ENCODE peak calls at places on chromosomes 4 and X, in four cellular contexts. C is fibroblast of the aortic adventitia, N is fibroblast of mammary gland, D is GM23248. J is an unnamed sample.

GRCh38 chr4:1002631-1003251 is 8.7 kb upstream of the FGFRL1 start:
- DNase-seq in N (no peak), C (no peak), D (peak; percentile 23), J (no peak)

GRCh38 chr4:106273831-106274230 is 42.2 kb downstream of the TBCK start:
- DNase-seq in N (peak; percentile 23), C (peak; percentile 45), D (peak; percentile 13), J (no peak)

GRCh38 chr4:10458190-10458589 is 964 bp upstream of the ZNF518B start:
- DNase-seq in N (no peak), C (no peak), D (no peak), J (no peak)

GRCh38 chr4:78876568-78877320 is 62.5 kb downstream of the PAQR3 start:
- DNase-seq in C (peak; percentile 9), N (peak; percentile 38), D (peak; percentile 47), J (no peak)

GRCh38 chr4:77251751-77252150 is 94.7 kb downstream of the CCNG2 start:
- DNase-seq in C (no peak), N (no peak), D (no peak), J (no peak)

GRCh38 chrX:49271341-49271740 is 1.7 kb downstream of the PPP1R3F start:
- DNase-seq in D (no peak), N (no peak), C (no peak), J (no peak)

GRCh38 chrX:261858-262390 is 19.3 kb upstream of the PLCXD1 start:
- DNase-seq in N (no peak), C (no peak), D (no peak), J (no peak)

GRCh38 chr4:75512336-75513211 is 1.6 kb downstream of the RCHY1 start:
- DNase-seq in C (peak; percentile 48), D (peak; percentile 63), N (peak; percentile 65), J (no peak)

GRCh38 chr4:7929530-7929951 is 10.1 kb downstream of the AFAP1 start:
- DNase-seq in N (no peak), C (peak; percentile 48), D (no peak), J (no peak)

GRCh38 chrX:103464071-103464773 is 55.1 kb downstream of the RAB40A start:
- DNase-seq in C (peak; percentile 64), N (peak; percentile 69), D (peak; percentile 47), J (no peak)

GRCh38 chr4:76659103-76659490 is 224.1 kb downstream of the SHROOM3 start:
- DNase-seq in N (peak; percentile 65), D (no peak), C (peak; percentile 9), J (no peak)

GRCh38 chrX:65658229-65658628 is 9.2 kb upstream of the MSN start:
- DNase-seq in D (no peak), C (no peak), N (no peak), J (no peak)

GRCh38 chr4:86664959-86665358 is 70.8 kb downstream of the PTPN13 start:
- DNase-seq in D (peak; percentile 80), C (peak; percentile 54), N (peak; percentile 85), J (no peak)

GRCh38 chrX:63784902-63785692 is at the start of gene ARHGEF9:
- DNase-seq in D (peak; percentile 32), N (no peak), C (no peak), J (no peak)

GRCh38 chr4:19156786-19157185 is 1094.9 kb upstream of the SLIT2 start:
- DNase-seq in C (no peak), D (no peak), N (no peak), J (no peak)

GRCh38 chr4:140256335-140256734 is 102.4 kb upstream of the MAML3 start:
- DNase-seq in C (peak; percentile 31), D (peak; percentile 86), N (peak; percentile 79), J (no peak)

GRCh38 chr4:72366601-72367000 is 202.4 kb downstream of the ADAMTS3 start:
- DNase-seq in C (no peak), N (peak; percentile 40), D (peak; percentile 58), J (no peak)

GRCh38 chrX:96551320-96551872 is 133.2 kb upstream of the DIAPH2 start:
- DNase-seq in N (no peak), C (no peak), D (no peak), J (no peak)

GRCh38 chr4:4394644-4395043 is 7.7 kb downstream of the NSG1 start:
- DNase-seq in C (peak; percentile 57), D (no peak), N (peak; percentile 10), J (no peak)

GRCh38 chr4:87011340-87012034 is 76.7 kb downstream of the AFF1 start:
- DNase-seq in N (peak; percentile 93), D (peak; percentile 95), C (peak; percentile 91), J (no peak)

GRCh38 chr4:155539746-155540145 is 126.9 kb upstream of the GUCY1A1 start:
- DNase-seq in D (no peak), C (no peak), N (peak; percentile 59), J (no peak)

GRCh38 chr4:15873117-15873516 is 65.4 kb downstream of the FGFBP1 start:
- DNase-seq in D (no peak), N (no peak), C (no peak), J (no peak)

GRCh38 chr4:67918428-67918827 is 34.6 kb upstream of the TMPRSS11D start:
- DNase-seq in C (no peak), D (peak; percentile 14), N (no peak), J (no peak)

GRCh38 chrX:43423876-43424275 is 232.2 kb upstream of the MAOA start:
- DNase-seq in N (peak; percentile 4), C (no peak), D (no peak), J (no peak)

GRCh38 chr4:85659626-85660213 is 184.8 kb downstream of the ARHGAP24 start:
- DNase-seq in N (no peak), D (no peak), C (no peak), J (no peak)

GRCh38 chrX:103536071-103536470 is 16.8 kb upstream of the RAB40A start:
- DNase-seq in D (no peak), N (no peak), C (no peak), J (no peak)

GRCh38 chrX:152989292-152989658 is 4.6 kb downstream of the PNMA5 start:
- DNase-seq in N (peak; percentile 17), D (peak; percentile 25), C (peak; percentile 23), J (no peak)

GRCh38 chr4:83905952-83906351 is 370.0 kb downstream of the GPAT3 start:
- DNase-seq in N (no peak), C (no peak), D (no peak), J (no peak)

GRCh38 chr4:152041304-152041703 is 280.5 kb upstream of the GATB start:
- DNase-seq in D (no peak), C (no peak), N (no peak), J (no peak)
- H3K4me3 ChIP-seq in D (no peak overlapping the region), C (no peak overlapping the region), N (no peak overlapping the region), J (no peak overlapping the region)

GRCh38 chrX:70426286-70427278 is 3.5 kb downstream of the GDPD2 start:
- DNase-seq in N (no peak), C (no peak), D (no peak), J (no peak)
- H3K4me3 ChIP-seq in N (no peak overlapping the region), C (no peak overlapping the region), D (no peak overlapping the region), J (no peak overlapping the region)

DNA sequence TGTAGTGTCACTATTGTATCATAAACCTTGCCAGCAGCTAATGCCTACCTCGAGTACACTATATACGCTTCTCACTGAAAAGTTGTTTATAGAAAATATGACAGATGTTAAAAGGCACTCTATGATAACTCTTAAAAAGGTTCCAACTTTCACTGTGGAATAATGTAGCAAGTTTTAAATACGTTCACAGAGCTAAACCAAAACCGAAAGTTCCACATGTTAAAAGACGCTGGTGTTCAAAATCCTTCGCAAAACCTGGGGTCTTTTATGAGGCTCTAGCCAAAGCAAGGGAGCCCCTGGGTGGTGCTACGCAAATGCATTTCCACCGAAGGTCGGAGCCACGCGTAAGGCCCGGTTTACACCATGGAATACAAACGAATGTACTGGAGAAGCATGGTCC is 103.7 kb upstream of the TENM3 start:
- DNase-seq in D (no peak), N (no peak), C (no peak), J (no peak)
- H3K4me3 ChIP-seq in D (no peak overlapping the region), N (no peak overlapping the region), C (no peak overlapping the region), J (no peak overlapping the region)

DNA sequence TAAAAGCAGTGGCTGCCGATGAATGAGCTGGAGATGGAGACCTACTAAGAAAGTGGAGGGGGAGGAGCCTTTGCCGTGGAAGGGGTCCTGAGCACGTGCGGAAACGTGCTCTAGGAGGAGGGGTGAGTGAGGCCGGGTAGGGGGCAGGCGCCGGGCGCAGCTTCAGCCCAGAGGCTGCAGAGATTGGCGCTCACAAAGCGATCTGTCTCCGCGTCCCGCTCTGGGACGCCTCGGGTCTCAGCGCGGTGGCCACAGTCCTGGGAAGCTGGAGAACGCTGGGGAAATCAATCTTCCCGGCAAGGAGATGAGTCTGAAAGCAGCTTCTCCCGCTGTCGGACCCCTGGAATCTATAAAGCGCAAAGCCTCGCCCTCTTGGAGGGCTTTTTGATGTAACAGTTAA is 460 bp upstream of the ARHGAP6 start:
- DNase-seq in C (no peak), D (peak; percentile 19), N (no peak), J (no peak)
- H3K4me3 ChIP-seq in C (peak overlapping the region; percentile 68), D (peak overlapping the region; percentile 65), N (peak overlapping the region; percentile 60), J (peak overlapping the region; percentile 43)

DNA sequence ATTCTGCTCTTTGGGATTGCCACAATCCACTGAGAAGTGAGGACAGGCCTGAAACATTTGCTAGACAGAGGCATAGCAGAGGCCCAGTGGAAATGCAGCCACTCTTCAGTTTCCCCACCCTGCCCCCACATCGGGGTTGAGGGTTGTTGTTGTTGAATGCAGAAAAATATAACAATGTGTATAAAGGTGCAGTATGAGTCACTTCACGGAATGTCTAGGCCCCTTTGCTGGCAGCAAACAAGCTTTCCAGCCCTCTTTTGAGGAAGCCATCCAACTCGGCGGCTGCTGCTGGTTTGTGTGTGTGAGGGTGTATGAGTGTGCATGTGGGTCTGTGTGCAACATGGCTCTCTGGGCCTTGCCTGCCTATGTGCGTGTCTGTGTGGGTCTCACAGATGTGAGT is 8.1 kb upstream of the ELF4 start:
- DNase-seq in D (peak; percentile 70), C (peak; percentile 88), N (peak; percentile 80), J (no peak)
- H3K4me3 ChIP-seq in D (peak overlapping the region; percentile 51), C (peak overlapping the region; percentile 15), N (no peak overlapping the region), J (no peak overlapping the region)

J was measured in ascending aorta.